ENCODE peak calls at places on chromosome 21, in four cellular contexts. H is GM23338, E is hepatocyte, J is fibroblast of lung. X is an unnamed sample. For H3K27me3, the result is how much of the 10 kb centered on the place peaks cover.

GRCh38 chr21:42349420-42350075 is 1.2 kb downstream of the TFF2 start:
- DNase-seq in E (no peak), J (no peak), H (no peak), X (no peak)

GRCh38 chr21:42705346-42705745 is 51.9 kb downstream of the PDE9A start:
- DNase-seq in J (no peak), H (no peak), E (no peak), X (no peak)

GRCh38 chr21:26437326-26438009 is 135.6 kb downstream of the CYYR1 start:
- DNase-seq in H (peak), E (no peak), J (no peak), X (peak)

GRCh38 chr21:32712043-32712442 is 15.8 kb downstream of the SYNJ1 start:
- DNase-seq in E (no peak), H (no peak), J (no peak), X (no peak)

GRCh38 chr21:36704958-36705678 is 6.2 kb downstream of the SIM2 start:
- DNase-seq in E (no peak), H (peak), J (no peak), X (no peak)

GRCh38 chr21:26007911-26008579 is 162.5 kb downstream of the APP start:
- DNase-seq in H (no peak), J (peak), E (no peak), X (peak)

GRCh38 chr21:28827422-28827821 is 165.3 kb downstream of the LTN1 start:
- DNase-seq in J (no peak), H (no peak), E (no peak), X (no peak)

GRCh38 chr21:36388835-36389234 is 3.6 kb downstream of the CHAF1B start:
- DNase-seq in J (peak), E (peak), H (peak), X (peak)

GRCh38 chr21:46425061-46425460 is 33.6 kb upstream of the DIP2A start:
- DNase-seq in E (no peak), H (no peak), J (no peak), X (no peak)

GRCh38 chr21:37459575-37459974 is 93.0 kb downstream of the DYRK1A start:
- DNase-seq in H (no peak), E (no peak), J (peak), X (no peak)

GRCh38 chr21:17048974-17049373 is 463.9 kb upstream of the CXADR start:
- DNase-seq in J (no peak), H (no peak), E (no peak), X (no peak)

GRCh38 chr21:41254090-41254700 is 62.4 kb upstream of the FAM3B start:
- DNase-seq in H (no peak), E (no peak), J (no peak), X (no peak)

GRCh38 chr21:17931080-17931479 is 111.9 kb upstream of the C21orf91 start:
- DNase-seq in E (no peak), J (no peak), H (peak), X (peak)

DNA sequence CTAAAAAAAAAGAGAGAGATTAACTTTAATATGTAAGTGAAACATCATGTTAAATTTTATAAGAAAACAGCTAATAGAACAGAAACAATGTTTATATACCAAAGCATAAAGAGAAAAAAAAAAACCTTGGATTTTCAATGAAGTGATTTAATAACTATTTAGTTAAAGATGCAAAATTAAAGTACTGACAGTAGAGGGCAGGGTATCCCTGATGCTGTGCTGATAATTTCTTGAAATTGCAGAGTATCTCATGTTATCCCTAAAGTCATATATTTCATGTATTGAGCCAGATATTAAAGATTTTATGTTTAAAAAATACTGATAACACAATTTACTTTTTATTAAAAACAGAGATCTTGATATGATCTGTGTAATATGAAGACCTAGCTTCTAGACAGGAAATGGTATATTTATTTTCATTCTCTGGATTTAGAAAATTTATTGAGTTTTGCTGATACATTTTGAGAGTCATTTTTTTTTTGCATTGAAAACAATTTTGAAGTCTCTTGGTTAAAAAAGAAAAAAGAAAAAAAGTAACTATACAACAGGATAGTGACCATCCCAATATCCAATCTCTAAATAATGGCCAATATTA is 273.2 kb downstream of the USP25 start:
- DNase-seq in H (peak), E (no peak), J (peak), X (peak)
- TF ChIP-seq CTCF in H (peak), E (peak), J (peak), X (peak)

GRCh38 chr21:44903054-44903685 is 17.5 kb downstream of the ITGB2 start:
- DNase-seq in J (no peak), E (no peak), H (no peak), X (no peak)

GRCh38 chr21:44899768-44900558 is 20.7 kb downstream of the ITGB2 start:
- DNase-seq in H (no peak), E (no peak), J (no peak), X (no peak)

GRCh38 chr21:44900559-44901251 is 20.0 kb downstream of the ITGB2 start:
- DNase-seq in J (no peak), E (no peak), H (no peak), X (no peak)

GRCh38 chr21:44902268-44903053 is 18.2 kb downstream of the ITGB2 start:
- DNase-seq in H (no peak), J (no peak), E (no peak), X (no peak)

GRCh38 chr21:44901391-44902074 is 19.2 kb downstream of the ITGB2 start:
- DNase-seq in E (no peak), H (no peak), J (no peak), X (no peak)
- H3K27me3 ChIP-seq in E (under half), H (under half), J (under half), X (under half)

GRCh38 chr21:34345091-34345871 is 18.5 kb upstream of the KCNE2 start:
- DNase-seq in H (no peak), J (peak), E (no peak), X (no peak)
- TF ChIP-seq EZH2 in H (no peak), J (no peak), E (no peak), X (no peak)

GRCh38 chr21:31517664-31518402 is 141.7 kb upstream of the SOD1 start:
- DNase-seq in J (no peak), E (no peak), H (no peak), X (no peak)

GRCh38 chr21:31515253-31515652 is 144.2 kb upstream of the SOD1 start:
- DNase-seq in J (no peak), E (no peak), H (no peak), X (no peak)

GRCh38 chr21:31518580-31518979 is 140.9 kb upstream of the SOD1 start:
- DNase-seq in E (no peak), J (no peak), H (no peak), X (no peak)

GRCh38 chr21:31511258-31511657 is 148.2 kb upstream of the SOD1 start:
- DNase-seq in J (no peak), E (no peak), H (no peak), X (no peak)

DNA sequence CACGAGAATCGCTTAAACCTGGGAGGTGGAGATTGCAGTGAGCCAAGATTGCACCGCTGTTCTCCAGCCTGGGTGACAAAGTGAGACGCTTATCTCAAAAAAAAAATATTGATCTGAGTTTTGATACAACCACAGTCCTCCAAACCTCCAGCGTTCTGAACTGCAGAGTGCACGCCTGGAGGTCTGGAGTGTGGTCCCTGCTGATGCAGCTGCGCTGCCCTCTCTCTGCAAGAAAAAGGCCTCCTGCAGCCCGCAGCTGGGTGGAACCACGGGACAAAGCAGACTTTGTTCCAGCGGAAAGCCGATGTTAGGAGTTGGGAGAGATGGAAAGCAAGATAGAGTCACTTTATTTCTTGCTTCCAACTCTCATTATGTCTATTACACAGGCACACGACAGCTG is 144.9 kb upstream of the SOD1 start:
- DNase-seq in H (peak), E (peak), J (no peak), X (no peak)
- TF ChIP-seq CTCF in H (peak), E (peak), J (no peak), X (no peak)